ENCODE peak calls at places on chromosome 12, in ten cellular contexts. One of them, this sample, is unnamed.

GRCh38 chr12:72236071-72236705 is 36.0 kb upstream of the TRHDE start:
- DNase-seq in fibroblast of mammary gland: peak
- DNase-seq in cardiac fibroblast: no peak
- DNase-seq in aorta: no peak
- DNase-seq in fibroblast of lung: peak
- DNase-seq in SK-N-SH: no peak
- DNase-seq in mammary epithelial cell: peak
- DNase-seq in lower leg skin: no peak
- DNase-seq in GM23248: peak
- DNase-seq in HCT116: no peak
- DNase-seq in this sample: no peak

GRCh38 chr12:123732251-123732650 is 20.1 kb downstream of the ATP6V0A2 start:
- DNase-seq in fibroblast of mammary gland: no peak
- DNase-seq in cardiac fibroblast: no peak
- DNase-seq in aorta: no peak
- DNase-seq in fibroblast of lung: no peak
- DNase-seq in SK-N-SH: no peak
- DNase-seq in mammary epithelial cell: no peak
- DNase-seq in lower leg skin: peak
- DNase-seq in GM23248: no peak
- DNase-seq in HCT116: no peak
- DNase-seq in this sample: no peak

GRCh38 chr12:42912367-42912766 is 322.8 kb upstream of the PRICKLE1 start:
- DNase-seq in fibroblast of mammary gland: peak
- DNase-seq in cardiac fibroblast: no peak
- DNase-seq in aorta: no peak
- DNase-seq in fibroblast of lung: no peak
- DNase-seq in SK-N-SH: no peak
- DNase-seq in mammary epithelial cell: no peak
- DNase-seq in lower leg skin: no peak
- DNase-seq in GM23248: no peak
- DNase-seq in HCT116: no peak
- DNase-seq in this sample: no peak

GRCh38 chr12:4243098-4243795 is 30.3 kb upstream of the CCND2 start:
- DNase-seq in fibroblast of mammary gland: no peak
- DNase-seq in cardiac fibroblast: no peak
- DNase-seq in aorta: no peak
- DNase-seq in fibroblast of lung: no peak
- DNase-seq in SK-N-SH: no peak
- DNase-seq in mammary epithelial cell: no peak
- DNase-seq in lower leg skin: no peak
- DNase-seq in GM23248: no peak
- DNase-seq in HCT116: no peak
- DNase-seq in this sample: no peak

GRCh38 chr12:95396849-95397498 is 77.0 kb upstream of the METAP2 start:
- DNase-seq in fibroblast of mammary gland: peak
- DNase-seq in cardiac fibroblast: peak
- DNase-seq in aorta: no peak
- DNase-seq in fibroblast of lung: peak
- DNase-seq in SK-N-SH: no peak
- DNase-seq in mammary epithelial cell: peak
- DNase-seq in lower leg skin: no peak
- DNase-seq in GM23248: peak
- DNase-seq in HCT116: no peak
- DNase-seq in this sample: peak

GRCh38 chr12:100404769-100405407 is 48.0 kb downstream of the SLC17A8 start:
- DNase-seq in fibroblast of mammary gland: peak
- DNase-seq in cardiac fibroblast: peak
- DNase-seq in aorta: no peak
- DNase-seq in fibroblast of lung: peak
- DNase-seq in SK-N-SH: peak
- DNase-seq in mammary epithelial cell: peak
- DNase-seq in lower leg skin: peak
- DNase-seq in GM23248: peak
- DNase-seq in HCT116: peak
- DNase-seq in this sample: no peak

GRCh38 chr12:5586201-5586600 is 154.3 kb downstream of the NTF3 start:
- DNase-seq in fibroblast of mammary gland: no peak
- DNase-seq in cardiac fibroblast: peak
- DNase-seq in aorta: no peak
- DNase-seq in fibroblast of lung: peak
- DNase-seq in SK-N-SH: no peak
- DNase-seq in mammary epithelial cell: no peak
- DNase-seq in lower leg skin: no peak
- DNase-seq in GM23248: peak
- DNase-seq in HCT116: no peak
- DNase-seq in this sample: no peak

GRCh38 chr12:38904932-38905479 is 385 bp downstream of the CPNE8 start:
- DNase-seq in fibroblast of mammary gland: peak
- DNase-seq in cardiac fibroblast: peak
- DNase-seq in aorta: peak
- DNase-seq in fibroblast of lung: no peak
- DNase-seq in SK-N-SH: peak
- DNase-seq in mammary epithelial cell: peak
- DNase-seq in lower leg skin: peak
- DNase-seq in GM23248: peak
- DNase-seq in HCT116: peak
- DNase-seq in this sample: peak

GRCh38 chr12:71125949-71126348 is 31.9 kb downstream of the TSPAN8 start:
- DNase-seq in fibroblast of mammary gland: no peak
- DNase-seq in cardiac fibroblast: no peak
- DNase-seq in aorta: no peak
- DNase-seq in fibroblast of lung: no peak
- DNase-seq in SK-N-SH: no peak
- DNase-seq in mammary epithelial cell: no peak
- DNase-seq in lower leg skin: no peak
- DNase-seq in GM23248: no peak
- DNase-seq in HCT116: no peak
- DNase-seq in this sample: no peak

GRCh38 chr12:3206536-3207072 is 129.4 kb downstream of the TSPAN9 start:
- DNase-seq in fibroblast of mammary gland: no peak
- DNase-seq in cardiac fibroblast: no peak
- DNase-seq in aorta: no peak
- DNase-seq in fibroblast of lung: no peak
- DNase-seq in SK-N-SH: no peak
- DNase-seq in mammary epithelial cell: no peak
- DNase-seq in lower leg skin: no peak
- DNase-seq in GM23248: no peak
- DNase-seq in HCT116: no peak
- DNase-seq in this sample: no peak

GRCh38 chr12:53195516-53196420 is 11.3 kb downstream of the ITGB7 start:
- DNase-seq in fibroblast of mammary gland: peak
- DNase-seq in cardiac fibroblast: no peak
- DNase-seq in aorta: peak
- DNase-seq in fibroblast of lung: no peak
- DNase-seq in SK-N-SH: no peak
- DNase-seq in mammary epithelial cell: peak
- DNase-seq in lower leg skin: peak
- DNase-seq in GM23248: peak
- DNase-seq in HCT116: no peak
- DNase-seq in this sample: no peak

GRCh38 chr12:131133015-131133905 is 179.6 kb downstream of the ADGRD1 start:
- DNase-seq in fibroblast of mammary gland: no peak
- DNase-seq in cardiac fibroblast: peak
- DNase-seq in aorta: peak
- DNase-seq in fibroblast of lung: no peak
- DNase-seq in SK-N-SH: no peak
- DNase-seq in mammary epithelial cell: no peak
- DNase-seq in lower leg skin: peak
- DNase-seq in GM23248: peak
- DNase-seq in HCT116: no peak
- DNase-seq in this sample: no peak

GRCh38 chr12:34257093-34257492 is 234.8 kb downstream of the ALG10 start:
- DNase-seq in fibroblast of mammary gland: no peak
- DNase-seq in cardiac fibroblast: no peak
- DNase-seq in aorta: no peak
- DNase-seq in fibroblast of lung: no peak
- DNase-seq in SK-N-SH: no peak
- DNase-seq in mammary epithelial cell: no peak
- DNase-seq in lower leg skin: no peak
- DNase-seq in GM23248: no peak
- DNase-seq in HCT116: no peak
- DNase-seq in this sample: no peak

GRCh38 chr12:70663838-70664237 is 26.6 kb upstream of the PTPRB start:
- DNase-seq in fibroblast of mammary gland: no peak
- DNase-seq in cardiac fibroblast: no peak
- DNase-seq in aorta: no peak
- DNase-seq in fibroblast of lung: no peak
- DNase-seq in SK-N-SH: no peak
- DNase-seq in mammary epithelial cell: no peak
- DNase-seq in lower leg skin: no peak
- DNase-seq in GM23248: no peak
- DNase-seq in HCT116: no peak
- DNase-seq in this sample: no peak

GRCh38 chr12:130336723-130337475 is 788 bp upstream of the PIWIL1 start:
- DNase-seq in fibroblast of mammary gland: no peak
- DNase-seq in cardiac fibroblast: no peak
- DNase-seq in aorta: peak
- DNase-seq in fibroblast of lung: no peak
- DNase-seq in SK-N-SH: no peak
- DNase-seq in mammary epithelial cell: no peak
- DNase-seq in lower leg skin: no peak
- DNase-seq in GM23248: no peak
- DNase-seq in HCT116: no peak
- DNase-seq in this sample: no peak

GRCh38 chr12:13116971-13117370 is 13.5 kb upstream of the GSG1 start:
- DNase-seq in fibroblast of mammary gland: no peak
- DNase-seq in cardiac fibroblast: no peak
- DNase-seq in aorta: no peak
- DNase-seq in fibroblast of lung: no peak
- DNase-seq in SK-N-SH: no peak
- DNase-seq in mammary epithelial cell: no peak
- DNase-seq in lower leg skin: no peak
- DNase-seq in GM23248: peak
- DNase-seq in HCT116: no peak
- DNase-seq in this sample: no peak

GRCh38 chr12:48936379-48936979 is 11.2 kb upstream of the FKBP11 start:
- DNase-seq in fibroblast of mammary gland: peak
- DNase-seq in cardiac fibroblast: peak
- DNase-seq in aorta: peak
- DNase-seq in fibroblast of lung: peak
- DNase-seq in SK-N-SH: peak
- DNase-seq in mammary epithelial cell: peak
- DNase-seq in lower leg skin: peak
- DNase-seq in GM23248: peak
- DNase-seq in HCT116: peak
- DNase-seq in this sample: no peak

GRCh38 chr12:104570174-104570907 is 113.6 kb downstream of the CHST11 start:
- DNase-seq in fibroblast of mammary gland: no peak
- DNase-seq in cardiac fibroblast: no peak
- DNase-seq in aorta: no peak
- DNase-seq in fibroblast of lung: no peak
- DNase-seq in SK-N-SH: no peak
- DNase-seq in mammary epithelial cell: no peak
- DNase-seq in lower leg skin: no peak
- DNase-seq in GM23248: no peak
- DNase-seq in HCT116: no peak
- DNase-seq in this sample: no peak

GRCh38 chr12:27549231-27549800 is 25.3 kb downstream of the PPFIBP1 start:
- DNase-seq in fibroblast of mammary gland: peak
- DNase-seq in cardiac fibroblast: peak
- DNase-seq in aorta: no peak
- DNase-seq in fibroblast of lung: peak
- DNase-seq in SK-N-SH: no peak
- DNase-seq in mammary epithelial cell: peak
- DNase-seq in lower leg skin: no peak
- DNase-seq in GM23248: peak
- DNase-seq in HCT116: peak
- DNase-seq in this sample: no peak
- H3K4me3 ChIP-seq in fibroblast of mammary gland: peak
- H3K4me3 ChIP-seq in cardiac fibroblast: no peak
- H3K4me3 ChIP-seq in aorta: no peak
- H3K4me3 ChIP-seq in fibroblast of lung: peak
- H3K4me3 ChIP-seq in SK-N-SH: no peak
- H3K4me3 ChIP-seq in mammary epithelial cell: peak
- H3K4me3 ChIP-seq in lower leg skin: no peak
- H3K4me3 ChIP-seq in GM23248: peak
- H3K4me3 ChIP-seq in HCT116: peak
- H3K4me3 ChIP-seq in this sample: peak

GRCh38 chr12:56632701-56633464 is 2.8 kb upstream of the BAZ2A start:
- DNase-seq in fibroblast of mammary gland: peak
- DNase-seq in cardiac fibroblast: peak
- DNase-seq in aorta: no peak
- DNase-seq in fibroblast of lung: no peak
- DNase-seq in SK-N-SH: peak
- DNase-seq in mammary epithelial cell: no peak
- DNase-seq in lower leg skin: peak
- DNase-seq in GM23248: peak
- DNase-seq in HCT116: no peak
- DNase-seq in this sample: no peak
- H3K4me3 ChIP-seq in fibroblast of mammary gland: peak
- H3K4me3 ChIP-seq in cardiac fibroblast: peak
- H3K4me3 ChIP-seq in aorta: no peak
- H3K4me3 ChIP-seq in fibroblast of lung: no peak
- H3K4me3 ChIP-seq in SK-N-SH: peak
- H3K4me3 ChIP-seq in mammary epithelial cell: no peak
- H3K4me3 ChIP-seq in lower leg skin: no peak
- H3K4me3 ChIP-seq in GM23248: peak
- H3K4me3 ChIP-seq in HCT116: peak
- H3K4me3 ChIP-seq in this sample: peak

DNA sequence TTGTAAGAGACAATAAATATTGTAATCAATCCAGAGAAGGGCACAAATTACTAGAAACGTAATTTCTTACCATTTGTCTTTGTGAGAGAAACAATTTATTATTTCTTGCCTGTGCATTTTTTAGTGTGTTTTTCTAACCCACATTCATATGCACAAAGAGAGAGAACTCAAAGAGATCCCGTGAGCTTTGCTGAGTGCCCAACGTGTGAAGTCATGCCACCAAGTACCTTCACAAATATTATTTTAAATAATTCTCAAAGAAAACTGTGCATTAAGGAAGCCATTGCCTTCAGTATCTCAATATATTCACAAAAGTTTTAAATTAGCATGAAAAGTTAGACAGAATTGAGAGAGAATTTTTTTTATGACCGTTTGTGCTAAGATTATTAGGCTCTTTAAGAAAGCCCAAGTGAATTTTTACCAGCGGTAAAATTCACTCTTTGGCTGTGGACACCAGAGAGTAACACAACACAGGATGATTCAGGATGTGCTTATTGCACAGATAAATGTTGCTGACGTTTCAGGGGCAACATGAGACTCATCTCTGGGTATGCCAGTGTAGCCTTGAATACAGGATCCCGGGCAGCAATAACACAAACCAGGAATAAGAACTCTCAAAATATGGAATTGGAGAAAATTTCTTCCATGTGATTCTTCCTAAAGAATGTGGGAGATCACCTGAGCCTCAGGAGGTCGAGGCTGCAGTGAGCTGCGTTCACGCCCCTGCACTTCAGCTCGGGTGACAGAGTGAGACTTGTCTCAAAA is 2.9 kb downstream of the ARHGDIB start:
- DNase-seq in fibroblast of mammary gland: no peak
- DNase-seq in cardiac fibroblast: no peak
- DNase-seq in aorta: no peak
- DNase-seq in fibroblast of lung: no peak
- DNase-seq in SK-N-SH: no peak
- DNase-seq in mammary epithelial cell: no peak
- DNase-seq in lower leg skin: no peak
- DNase-seq in GM23248: no peak
- DNase-seq in HCT116: no peak
- DNase-seq in this sample: no peak
- H3K4me3 ChIP-seq in fibroblast of mammary gland: no peak
- H3K4me3 ChIP-seq in cardiac fibroblast: no peak
- H3K4me3 ChIP-seq in aorta: no peak
- H3K4me3 ChIP-seq in fibroblast of lung: no peak
- H3K4me3 ChIP-seq in SK-N-SH: no peak
- H3K4me3 ChIP-seq in mammary epithelial cell: no peak
- H3K4me3 ChIP-seq in lower leg skin: no peak
- H3K4me3 ChIP-seq in GM23248: no peak
- H3K4me3 ChIP-seq in HCT116: no peak
- H3K4me3 ChIP-seq in this sample: no peak

GRCh38 chr12:67455236-67455635 is 186.1 kb downstream of the CAND1 start:
- DNase-seq in fibroblast of mammary gland: no peak
- DNase-seq in cardiac fibroblast: no peak
- DNase-seq in aorta: no peak
- DNase-seq in fibroblast of lung: no peak
- DNase-seq in SK-N-SH: no peak
- DNase-seq in mammary epithelial cell: no peak
- DNase-seq in lower leg skin: no peak
- DNase-seq in GM23248: no peak
- DNase-seq in HCT116: no peak
- DNase-seq in this sample: no peak
- H3K4me3 ChIP-seq in fibroblast of mammary gland: no peak
- H3K4me3 ChIP-seq in cardiac fibroblast: no peak
- H3K4me3 ChIP-seq in aorta: no peak
- H3K4me3 ChIP-seq in fibroblast of lung: no peak
- H3K4me3 ChIP-seq in SK-N-SH: no peak
- H3K4me3 ChIP-seq in mammary epithelial cell: no peak
- H3K4me3 ChIP-seq in lower leg skin: no peak
- H3K4me3 ChIP-seq in GM23248: no peak
- H3K4me3 ChIP-seq in HCT116: no peak
- H3K4me3 ChIP-seq in this sample: no peak